ENCODE peak calls at places on chromosomes 4 and X, in seven cellular contexts. One of them, this sample, is unnamed.

GRCh38 chr4:116537828-116538227 is 547.5 kb downstream of the TRAM1L1 start:
- DNase-seq in HCT116: no peak
- DNase-seq in SK-N-SH: no peak
- DNase-seq in H1: no peak
- DNase-seq in HepG2: no peak
- DNase-seq in K562: no peak
- DNase-seq in GM12878: no peak
- DNase-seq in this sample: no peak

GRCh38 chr4:113952452-113953029 is 26.9 kb downstream of the ARSJ start:
- DNase-seq in HCT116: peak
- DNase-seq in SK-N-SH: peak
- DNase-seq in H1: peak
- DNase-seq in HepG2: peak
- DNase-seq in K562: peak
- DNase-seq in GM12878: peak
- DNase-seq in this sample: peak

GRCh38 chr4:88178633-88179231 is 20.3 kb upstream of the ABCG2 start:
- DNase-seq in HCT116: no peak
- DNase-seq in SK-N-SH: no peak
- DNase-seq in H1: no peak
- DNase-seq in HepG2: no peak
- DNase-seq in K562: no peak
- DNase-seq in GM12878: no peak
- DNase-seq in this sample: no peak

GRCh38 chr4:42070463-42070862 is 80.1 kb downstream of the SLC30A9 start:
- DNase-seq in HCT116: no peak
- DNase-seq in SK-N-SH: no peak
- DNase-seq in H1: no peak
- DNase-seq in HepG2: no peak
- DNase-seq in K562: no peak
- DNase-seq in GM12878: no peak
- DNase-seq in this sample: no peak

GRCh38 chr4:41413670-41414069 is 124.3 kb upstream of the LIMCH1 start:
- DNase-seq in HCT116: no peak
- DNase-seq in SK-N-SH: no peak
- DNase-seq in H1: no peak
- DNase-seq in HepG2: no peak
- DNase-seq in K562: no peak
- DNase-seq in GM12878: no peak
- DNase-seq in this sample: no peak

GRCh38 chrX:103536071-103536470 is 16.8 kb upstream of the RAB40A start:
- DNase-seq in HCT116: no peak
- DNase-seq in SK-N-SH: no peak
- DNase-seq in H1: no peak
- DNase-seq in HepG2: no peak
- DNase-seq in K562: no peak
- DNase-seq in GM12878: no peak
- DNase-seq in this sample: no peak

GRCh38 chr4:16205298-16206164 is 20.7 kb downstream of the TAPT1 start:
- DNase-seq in HCT116: no peak
- DNase-seq in SK-N-SH: peak
- DNase-seq in H1: no peak
- DNase-seq in HepG2: peak
- DNase-seq in K562: peak
- DNase-seq in GM12878: no peak
- DNase-seq in this sample: no peak

GRCh38 chr4:5125326-5125725 is 74.0 kb downstream of the STK32B start:
- DNase-seq in HCT116: no peak
- DNase-seq in SK-N-SH: no peak
- DNase-seq in H1: no peak
- DNase-seq in HepG2: no peak
- DNase-seq in K562: no peak
- DNase-seq in GM12878: no peak
- DNase-seq in this sample: no peak

GRCh38 chr4:176886135-176886534 is 93.4 kb upstream of the VEGFC start:
- DNase-seq in HCT116: no peak
- DNase-seq in SK-N-SH: no peak
- DNase-seq in H1: no peak
- DNase-seq in HepG2: no peak
- DNase-seq in K562: no peak
- DNase-seq in GM12878: no peak
- DNase-seq in this sample: no peak

GRCh38 chr4:147732516-147733193 is 767 bp downstream of the ARHGAP10 start:
- DNase-seq in HCT116: no peak
- DNase-seq in SK-N-SH: peak
- DNase-seq in H1: peak
- DNase-seq in HepG2: no peak
- DNase-seq in K562: peak
- DNase-seq in GM12878: no peak
- DNase-seq in this sample: no peak

GRCh38 chrX:153934473-153935325 is at the start of gene NAA10:
- DNase-seq in HCT116: no peak
- DNase-seq in SK-N-SH: peak
- DNase-seq in H1: peak
- DNase-seq in HepG2: peak
- DNase-seq in K562: peak
- DNase-seq in GM12878: no peak
- DNase-seq in this sample: no peak

GRCh38 chr4:99875073-99875472 is 19.2 kb downstream of the LAMTOR3 start:
- DNase-seq in HCT116: no peak
- DNase-seq in SK-N-SH: no peak
- DNase-seq in H1: no peak
- DNase-seq in HepG2: no peak
- DNase-seq in K562: no peak
- DNase-seq in GM12878: no peak
- DNase-seq in this sample: no peak

GRCh38 chr4:156188596-156188995 is 234.9 kb upstream of the CTSO start:
- DNase-seq in HCT116: no peak
- DNase-seq in SK-N-SH: no peak
- DNase-seq in H1: no peak
- DNase-seq in HepG2: no peak
- DNase-seq in K562: no peak
- DNase-seq in GM12878: no peak
- DNase-seq in this sample: no peak

GRCh38 chrX:323721-324628 is 5.4 kb upstream of the GTPBP6 start:
- DNase-seq in HCT116: peak
- DNase-seq in SK-N-SH: peak
- DNase-seq in H1: no peak
- DNase-seq in HepG2: peak
- DNase-seq in K562: no peak
- DNase-seq in GM12878: no peak
- DNase-seq in this sample: peak

GRCh38 chr4:86482851-86483490 is 111.1 kb upstream of the PTPN13 start:
- DNase-seq in HCT116: no peak
- DNase-seq in SK-N-SH: peak
- DNase-seq in H1: peak
- DNase-seq in HepG2: no peak
- DNase-seq in K562: no peak
- DNase-seq in GM12878: no peak
- DNase-seq in this sample: peak

GRCh38 chr4:21327976-21328700 is 620.4 kb downstream of the KCNIP4 start:
- DNase-seq in HCT116: no peak
- DNase-seq in SK-N-SH: no peak
- DNase-seq in H1: no peak
- DNase-seq in HepG2: no peak
- DNase-seq in K562: no peak
- DNase-seq in GM12878: no peak
- DNase-seq in this sample: no peak

GRCh38 chrX:145506225-145506624 is 258.9 kb downstream of the SPANXN1 start:
- DNase-seq in HCT116: no peak
- DNase-seq in SK-N-SH: no peak
- DNase-seq in H1: no peak
- DNase-seq in HepG2: no peak
- DNase-seq in K562: no peak
- DNase-seq in GM12878: no peak
- DNase-seq in this sample: no peak

GRCh38 chr4:38621004-38621684 is 42.9 kb upstream of the KLF3 start:
- DNase-seq in HCT116: peak
- DNase-seq in SK-N-SH: no peak
- DNase-seq in H1: peak
- DNase-seq in HepG2: peak
- DNase-seq in K562: peak
- DNase-seq in GM12878: no peak
- DNase-seq in this sample: no peak

GRCh38 chrX:44529315-44529714 is 13.3 kb downstream of the FUNDC1 start:
- DNase-seq in HCT116: no peak
- DNase-seq in SK-N-SH: no peak
- DNase-seq in H1: no peak
- DNase-seq in HepG2: no peak
- DNase-seq in K562: no peak
- DNase-seq in GM12878: no peak
- DNase-seq in this sample: no peak

GRCh38 chr4:161936625-161937133 is 227.1 kb downstream of the FSTL5 start:
- DNase-seq in HCT116: peak
- DNase-seq in SK-N-SH: peak
- DNase-seq in H1: no peak
- DNase-seq in HepG2: no peak
- DNase-seq in K562: no peak
- DNase-seq in GM12878: no peak
- DNase-seq in this sample: no peak

GRCh38 chrX:63012574-63012973 is 338.6 kb downstream of the SPIN4 start:
- DNase-seq in HCT116: no peak
- DNase-seq in SK-N-SH: no peak
- DNase-seq in H1: no peak
- DNase-seq in HepG2: no peak
- DNase-seq in K562: no peak
- DNase-seq in GM12878: no peak
- DNase-seq in this sample: peak

GRCh38 chr4:24753519-24753918 is 41.9 kb upstream of the SOD3 start:
- DNase-seq in HCT116: no peak
- DNase-seq in SK-N-SH: no peak
- DNase-seq in H1: no peak
- DNase-seq in HepG2: no peak
- DNase-seq in K562: no peak
- DNase-seq in GM12878: no peak
- DNase-seq in this sample: no peak

GRCh38 chrX:8731579-8732395 is at the start of gene ANOS1:
- DNase-seq in HCT116: no peak
- DNase-seq in SK-N-SH: peak
- DNase-seq in H1: peak
- DNase-seq in HepG2: no peak
- DNase-seq in K562: no peak
- DNase-seq in GM12878: no peak
- DNase-seq in this sample: peak

GRCh38 chr4:152996101-152996500 is 60.0 kb downstream of the FHDC1 start:
- DNase-seq in HCT116: no peak
- DNase-seq in SK-N-SH: no peak
- DNase-seq in H1: no peak
- DNase-seq in HepG2: no peak
- DNase-seq in K562: no peak
- DNase-seq in GM12878: no peak
- DNase-seq in this sample: no peak

DNA sequence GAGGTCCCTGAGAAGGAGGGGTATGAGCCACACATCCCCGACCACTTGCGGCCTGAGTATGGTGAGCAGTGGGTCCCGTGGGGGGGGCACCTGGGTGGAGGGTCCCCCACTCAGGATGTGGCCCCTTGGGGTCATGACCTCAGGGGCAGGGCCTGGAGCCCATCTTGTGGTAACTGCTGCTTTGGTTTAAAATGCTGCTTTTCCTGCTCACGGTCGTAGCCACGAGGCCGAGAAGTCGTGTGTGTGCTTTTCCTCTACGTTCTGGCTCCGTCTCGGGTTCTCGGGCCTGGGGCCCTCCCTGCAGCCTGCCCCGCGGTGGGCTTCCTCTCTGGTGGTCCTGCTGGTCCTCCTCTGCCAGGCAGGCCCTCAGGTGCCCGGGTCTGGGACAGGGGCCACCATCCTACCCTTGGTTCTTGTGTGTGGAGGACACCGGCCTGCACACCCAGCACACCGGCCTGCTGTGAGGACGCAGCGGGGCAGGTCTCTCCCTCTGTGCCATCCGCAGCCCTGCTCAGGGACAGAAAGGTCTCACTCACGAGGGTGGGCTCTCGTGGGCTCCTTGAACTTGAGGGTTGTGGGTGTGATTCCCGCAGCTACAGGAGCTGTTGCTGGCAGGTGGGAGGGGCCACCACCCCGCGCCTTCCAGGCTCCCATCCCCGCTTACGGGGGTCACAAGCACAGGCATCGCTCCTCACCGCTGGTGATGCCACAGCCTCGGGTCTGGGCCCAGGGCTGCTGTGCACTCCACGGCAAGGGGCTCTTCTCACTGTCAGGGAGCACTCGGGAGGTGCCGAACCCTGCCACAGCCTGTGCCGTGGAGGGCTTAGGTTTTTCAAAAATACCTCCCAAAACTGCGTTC is 19.6 kb downstream of the UVSSA start:
- DNase-seq in HCT116: no peak
- DNase-seq in SK-N-SH: no peak
- DNase-seq in H1: no peak
- DNase-seq in HepG2: no peak
- DNase-seq in K562: no peak
- DNase-seq in GM12878: no peak
- DNase-seq in this sample: no peak
- TF ChIP-seq YY1 in HCT116: no peak
- TF ChIP-seq YY1 in SK-N-SH: no peak
- TF ChIP-seq YY1 in H1: no peak
- TF ChIP-seq YY1 in HepG2: no peak
- TF ChIP-seq YY1 in K562: no peak
- TF ChIP-seq YY1 in GM12878: no peak
- TF ChIP-seq YY1 in this sample: no peak

DNA sequence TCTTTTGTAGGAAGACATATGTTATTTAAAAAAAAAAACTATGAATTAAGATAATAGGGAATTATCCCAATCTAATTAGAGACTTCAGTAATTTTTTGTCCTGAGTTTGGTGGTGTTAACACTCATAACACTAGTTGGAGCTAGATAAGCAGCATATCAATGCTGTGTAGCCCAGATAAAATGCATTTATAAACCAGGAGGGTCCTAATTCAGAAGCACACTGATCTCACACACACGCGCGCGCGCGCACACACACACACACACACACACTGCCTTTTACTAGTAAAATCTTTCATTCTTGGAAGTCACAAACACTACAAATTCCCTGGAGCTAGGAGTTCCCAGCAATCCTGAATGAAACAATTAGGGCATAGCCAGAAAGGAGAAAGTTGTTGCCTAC is 3.2 kb downstream of the UNC5C start:
- DNase-seq in HCT116: no peak
- DNase-seq in SK-N-SH: no peak
- DNase-seq in H1: no peak
- DNase-seq in HepG2: no peak
- DNase-seq in K562: no peak
- DNase-seq in GM12878: no peak
- DNase-seq in this sample: no peak
- H3K4me3 ChIP-seq in HCT116: no peak
- H3K4me3 ChIP-seq in SK-N-SH: peak
- H3K4me3 ChIP-seq in H1: no peak
- H3K4me3 ChIP-seq in HepG2: no peak
- H3K4me3 ChIP-seq in K562: no peak
- H3K4me3 ChIP-seq in GM12878: no peak
- H3K4me3 ChIP-seq in this sample: no peak

GRCh38 chr4:112889619-112890294 is 159.7 kb upstream of the ANK2 start:
- DNase-seq in HCT116: no peak
- DNase-seq in SK-N-SH: no peak
- DNase-seq in H1: no peak
- DNase-seq in HepG2: no peak
- DNase-seq in K562: no peak
- DNase-seq in GM12878: peak
- DNase-seq in this sample: no peak
- TF ChIP-seq YY1 in HCT116: no peak
- TF ChIP-seq YY1 in SK-N-SH: no peak
- TF ChIP-seq YY1 in H1: no peak
- TF ChIP-seq YY1 in HepG2: no peak
- TF ChIP-seq YY1 in K562: no peak
- TF ChIP-seq YY1 in GM12878: no peak
- TF ChIP-seq YY1 in this sample: no peak

GRCh38 chrX:118498351-118498750 is 2.7 kb downstream of the DOCK11 start:
- DNase-seq in HCT116: no peak
- DNase-seq in SK-N-SH: no peak
- DNase-seq in H1: no peak
- DNase-seq in HepG2: no peak
- DNase-seq in K562: no peak
- DNase-seq in GM12878: no peak
- DNase-seq in this sample: no peak
- H3K4me3 ChIP-seq in HCT116: no peak
- H3K4me3 ChIP-seq in SK-N-SH: peak
- H3K4me3 ChIP-seq in H1: no peak
- H3K4me3 ChIP-seq in HepG2: no peak
- H3K4me3 ChIP-seq in K562: no peak
- H3K4me3 ChIP-seq in GM12878: peak
- H3K4me3 ChIP-seq in this sample: no peak

This sample was measured in NT2/D1.